ENCODE peak calls at places on chromosomes 11 and 22, in four cellular contexts. One of them, this sample, is unnamed.

GRCh38 chr11:62601114-62601363 is 626 bp downstream of the MTA2 start:
- DNase-seq in IMR-90: no peak
- DNase-seq in thyroid gland: peak
- DNase-seq in psoas muscle: no peak
- DNase-seq in this sample: peak

GRCh38 chr22:27610863-27611786 is 190.4 kb downstream of the MN1 start:
- DNase-seq in IMR-90: no peak
- DNase-seq in thyroid gland: no peak
- DNase-seq in psoas muscle: no peak
- DNase-seq in this sample: no peak

GRCh38 chr11:13098890-13099289 is 89.8 kb downstream of the RASSF10 start:
- DNase-seq in IMR-90: no peak
- DNase-seq in thyroid gland: no peak
- DNase-seq in psoas muscle: no peak
- DNase-seq in this sample: no peak

GRCh38 chr11:130601141-130601540 is 152.7 kb downstream of the ADAMTS15 start:
- DNase-seq in IMR-90: peak
- DNase-seq in thyroid gland: peak
- DNase-seq in psoas muscle: peak
- DNase-seq in this sample: peak

GRCh38 chr11:69982675-69983570 is 95.2 kb upstream of the ANO1 start:
- DNase-seq in IMR-90: no peak
- DNase-seq in thyroid gland: no peak
- DNase-seq in psoas muscle: peak
- DNase-seq in this sample: no peak

GRCh38 chr11:126956664-126957063 is 43.9 kb downstream of the KIRREL3 start:
- DNase-seq in IMR-90: no peak
- DNase-seq in thyroid gland: no peak
- DNase-seq in psoas muscle: no peak
- DNase-seq in this sample: no peak

GRCh38 chr11:102010776-102011500 is 36.3 kb upstream of the CFAP300 start:
- DNase-seq in IMR-90: peak
- DNase-seq in thyroid gland: peak
- DNase-seq in psoas muscle: peak
- DNase-seq in this sample: peak

GRCh38 chr11:36312593-36312990 is 16.5 kb downstream of the PRR5L start:
- DNase-seq in IMR-90: peak
- DNase-seq in thyroid gland: no peak
- DNase-seq in psoas muscle: no peak
- DNase-seq in this sample: peak

GRCh38 chr11:129625930-129626329 is 189.7 kb upstream of the TMEM45B start:
- DNase-seq in IMR-90: no peak
- DNase-seq in thyroid gland: no peak
- DNase-seq in psoas muscle: no peak
- DNase-seq in this sample: no peak

GRCh38 chr11:124799384-124800225 is 601 bp downstream of the MSANTD2 start:
- DNase-seq in IMR-90: peak
- DNase-seq in thyroid gland: peak
- DNase-seq in psoas muscle: peak
- DNase-seq in this sample: peak

GRCh38 chr11:116725434-116726221 is 47.2 kb downstream of the BUD13 start:
- DNase-seq in IMR-90: peak
- DNase-seq in thyroid gland: no peak
- DNase-seq in psoas muscle: no peak
- DNase-seq in this sample: peak

GRCh38 chr11:92628401-92629292 is 340.8 kb upstream of the MTNR1B start:
- DNase-seq in IMR-90: peak
- DNase-seq in thyroid gland: no peak
- DNase-seq in psoas muscle: no peak
- DNase-seq in this sample: peak

GRCh38 chr22:48886604-48887393 is 940.9 kb downstream of the BRD1 start:
- DNase-seq in IMR-90: no peak
- DNase-seq in thyroid gland: no peak
- DNase-seq in psoas muscle: peak
- DNase-seq in this sample: no peak

GRCh38 chr11:74678591-74679512 is 52.4 kb downstream of the CHRDL2 start:
- DNase-seq in IMR-90: peak
- DNase-seq in thyroid gland: no peak
- DNase-seq in psoas muscle: no peak
- DNase-seq in this sample: no peak

GRCh38 chr11:68852628-68853027 is 10.9 kb upstream of the CPT1A start:
- DNase-seq in IMR-90: no peak
- DNase-seq in thyroid gland: no peak
- DNase-seq in psoas muscle: no peak
- DNase-seq in this sample: no peak

GRCh38 chr11:122140535-122140934 is 24.5 kb upstream of the BLID start:
- DNase-seq in IMR-90: peak
- DNase-seq in thyroid gland: no peak
- DNase-seq in psoas muscle: no peak
- DNase-seq in this sample: peak

DNA sequence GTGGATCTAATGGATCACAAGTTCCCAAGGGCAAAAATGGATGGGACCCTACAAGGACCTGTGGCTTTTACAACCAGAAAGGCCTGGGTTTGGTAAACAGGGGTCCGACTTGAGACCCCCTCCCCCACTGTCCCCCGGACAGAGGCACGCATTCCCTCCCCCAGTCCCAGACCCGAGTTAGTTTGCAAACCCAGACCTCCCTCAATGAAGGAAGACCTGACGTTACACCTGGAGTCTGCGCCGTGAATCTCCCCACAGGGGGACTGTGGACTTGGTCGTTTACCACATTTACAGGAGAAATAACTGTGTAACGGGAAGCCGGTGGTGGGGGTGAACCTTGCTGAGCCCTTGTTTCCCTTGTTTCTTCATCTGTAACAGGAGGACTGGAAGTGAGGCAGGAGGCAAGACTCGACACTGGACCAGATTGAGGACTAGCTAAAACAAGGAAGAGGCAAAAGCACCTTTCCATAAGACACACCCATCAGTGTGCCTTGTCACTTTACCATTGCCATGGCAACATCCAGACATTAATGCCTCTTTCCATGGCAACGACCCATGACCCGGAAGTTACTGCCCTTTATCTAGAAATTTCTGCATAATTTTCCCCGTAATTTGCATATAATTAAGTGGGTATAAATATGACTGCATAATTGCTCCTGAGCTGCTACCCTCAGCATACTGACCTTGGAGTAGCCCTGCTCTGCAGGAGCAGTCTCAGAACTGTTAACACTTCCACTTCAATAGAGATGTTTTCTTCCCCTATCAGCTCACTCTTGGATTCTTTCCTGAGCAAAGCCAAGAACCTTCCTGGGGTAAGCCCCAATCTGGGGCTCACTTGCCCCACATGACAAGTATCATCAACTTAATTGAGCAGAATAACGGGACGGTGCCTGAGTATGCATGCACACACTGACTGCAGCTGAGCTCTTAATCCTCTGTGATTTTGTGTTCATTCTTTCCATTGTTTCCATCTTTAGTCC is 25.4 kb downstream of the PDGFB start:
- DNase-seq in IMR-90: no peak
- DNase-seq in thyroid gland: no peak
- DNase-seq in psoas muscle: no peak
- DNase-seq in this sample: no peak
- H3K4me3 ChIP-seq in IMR-90: no peak
- H3K4me3 ChIP-seq in thyroid gland: no peak
- H3K4me3 ChIP-seq in psoas muscle: no peak
- H3K4me3 ChIP-seq in this sample: no peak

GRCh38 chr11:123479048-123479837 is 49.2 kb downstream of the GRAMD1B start:
- DNase-seq in IMR-90: no peak
- DNase-seq in thyroid gland: no peak
- DNase-seq in psoas muscle: no peak
- DNase-seq in this sample: no peak
- H3K4me3 ChIP-seq in IMR-90: no peak
- H3K4me3 ChIP-seq in thyroid gland: no peak
- H3K4me3 ChIP-seq in psoas muscle: no peak
- H3K4me3 ChIP-seq in this sample: no peak

GRCh38 chr22:46074771-46075551 is 75.4 kb upstream of the PPARA start:
- DNase-seq in IMR-90: no peak
- DNase-seq in thyroid gland: no peak
- DNase-seq in psoas muscle: peak
- DNase-seq in this sample: no peak

GRCh38 chr22:46075764-46076531 is 74.4 kb upstream of the PPARA start:
- DNase-seq in IMR-90: no peak
- DNase-seq in thyroid gland: no peak
- DNase-seq in psoas muscle: peak
- DNase-seq in this sample: no peak

GRCh38 chr22:46072030-46072881 is 78.1 kb upstream of the PPARA start:
- DNase-seq in IMR-90: peak
- DNase-seq in thyroid gland: peak
- DNase-seq in psoas muscle: peak
- DNase-seq in this sample: peak

GRCh38 chr22:46072981-46073682 is 77.2 kb upstream of the PPARA start:
- DNase-seq in IMR-90: no peak
- DNase-seq in thyroid gland: no peak
- DNase-seq in psoas muscle: peak
- DNase-seq in this sample: no peak

GRCh38 chr22:46073683-46074504 is 76.4 kb upstream of the PPARA start:
- DNase-seq in IMR-90: peak
- DNase-seq in thyroid gland: peak
- DNase-seq in psoas muscle: peak
- DNase-seq in this sample: peak
- H3K4me3 ChIP-seq in IMR-90: peak
- H3K4me3 ChIP-seq in thyroid gland: peak
- H3K4me3 ChIP-seq in psoas muscle: peak
- H3K4me3 ChIP-seq in this sample: peak

DNA sequence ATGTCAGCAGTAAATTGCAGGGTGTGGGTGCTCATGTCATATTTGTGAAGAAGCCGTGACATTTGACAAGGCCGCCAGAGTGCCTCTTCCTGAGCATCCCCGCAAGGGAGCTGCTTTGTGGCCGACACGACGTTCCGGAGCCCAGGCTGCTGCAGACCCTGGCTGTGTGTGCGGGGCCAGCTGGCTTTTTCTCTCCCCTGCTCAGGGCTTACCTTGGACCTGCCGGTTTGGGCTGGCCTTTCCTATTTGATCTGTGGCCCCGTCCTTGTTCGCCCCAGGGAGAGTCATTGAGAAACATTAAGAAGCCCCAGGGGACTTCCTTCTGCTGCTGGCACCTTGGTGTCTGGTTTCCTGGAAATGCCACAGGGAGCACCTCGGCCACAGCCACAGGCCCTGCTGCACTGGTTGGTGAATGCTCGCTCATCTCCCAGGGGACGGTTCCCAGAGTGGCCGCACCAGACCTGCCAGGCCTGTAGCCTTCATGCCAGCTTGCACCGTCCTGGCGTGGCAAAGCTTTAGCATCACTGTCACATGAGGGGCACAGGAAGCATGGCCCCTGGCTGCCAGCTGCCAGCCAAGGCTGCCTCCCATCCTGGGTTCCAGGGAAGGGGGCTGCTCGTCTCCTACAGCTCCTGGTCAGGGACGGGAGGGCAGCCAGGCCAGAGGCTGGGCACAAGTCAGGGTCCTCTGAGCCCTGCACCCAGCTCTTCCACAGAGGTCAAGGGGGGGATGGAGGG is 5.4 kb downstream of the GRK2 start:
- DNase-seq in IMR-90: no peak
- DNase-seq in thyroid gland: no peak
- DNase-seq in psoas muscle: peak
- DNase-seq in this sample: no peak
- H3K4me3 ChIP-seq in IMR-90: no peak
- H3K4me3 ChIP-seq in thyroid gland: no peak
- H3K4me3 ChIP-seq in psoas muscle: peak
- H3K4me3 ChIP-seq in this sample: no peak

DNA sequence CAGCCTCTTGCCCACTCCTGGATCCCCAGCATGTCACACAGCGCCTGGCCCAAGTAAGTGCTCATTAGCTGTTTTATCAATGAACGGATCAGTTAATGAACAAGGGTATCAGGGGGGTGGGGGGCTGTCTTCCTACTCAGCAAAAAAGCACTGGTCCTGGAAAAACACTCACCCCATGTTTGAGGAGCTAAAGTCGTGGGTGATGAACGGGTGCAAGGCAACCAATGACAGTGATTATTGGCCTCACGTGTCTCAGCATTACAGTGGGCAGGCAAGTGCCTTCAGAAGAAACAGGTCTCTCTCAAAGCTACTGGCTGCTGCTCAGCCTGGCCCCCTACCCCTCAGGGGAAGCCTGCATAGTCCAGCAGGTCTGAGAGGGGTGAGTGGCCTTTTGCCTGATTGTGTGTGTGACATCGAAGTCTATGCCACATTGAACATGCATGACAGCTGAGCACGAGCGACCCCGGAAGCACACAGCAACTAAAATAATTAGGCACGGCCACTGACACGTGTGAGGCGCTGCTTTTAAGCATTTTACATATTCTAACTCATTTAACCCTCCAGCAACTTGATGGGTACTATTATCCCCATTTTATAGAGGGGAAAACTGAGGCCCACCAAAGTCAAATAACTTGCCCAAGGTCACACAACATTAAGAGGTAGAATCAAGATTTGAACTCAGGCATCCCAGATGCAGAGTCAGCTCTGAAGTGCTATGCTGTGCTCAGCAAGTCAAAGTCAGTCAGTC is 2.6 kb upstream of the MS4A10 start:
- DNase-seq in IMR-90: no peak
- DNase-seq in thyroid gland: no peak
- DNase-seq in psoas muscle: no peak
- DNase-seq in this sample: no peak
- H3K4me3 ChIP-seq in IMR-90: no peak
- H3K4me3 ChIP-seq in thyroid gland: no peak
- H3K4me3 ChIP-seq in psoas muscle: no peak
- H3K4me3 ChIP-seq in this sample: no peak

GRCh38 chr11:30960387-30960992 is 374.3 kb upstream of the MPPED2 start:
- DNase-seq in IMR-90: peak
- DNase-seq in thyroid gland: no peak
- DNase-seq in psoas muscle: no peak
- DNase-seq in this sample: peak
- H3K4me3 ChIP-seq in IMR-90: no peak
- H3K4me3 ChIP-seq in thyroid gland: no peak
- H3K4me3 ChIP-seq in psoas muscle: no peak
- H3K4me3 ChIP-seq in this sample: no peak

GRCh38 chr11:66115638-66116410 is 45.8 kb downstream of the PACS1 start:
- DNase-seq in IMR-90: peak
- DNase-seq in thyroid gland: no peak
- DNase-seq in psoas muscle: no peak
- DNase-seq in this sample: no peak
- H3K4me3 ChIP-seq in IMR-90: no peak
- H3K4me3 ChIP-seq in thyroid gland: no peak
- H3K4me3 ChIP-seq in psoas muscle: no peak
- H3K4me3 ChIP-seq in this sample: peak

This sample was measured in choroid plexus epithelial cell.